ENCODE peak calls at places on chromosomes 2 and 18, in ten cellular contexts. L, Z, T, V, G, W, Q, D, P and X are unnamed samples.

GRCh38 chr2:119011162-119011909 is 69.3 kb downstream of the MARCO start:
- DNase-seq in G (peak; percentile 40), V (no peak), T (peak; percentile 39), W (peak; percentile 5), P (peak; percentile 22), L (peak; percentile 51), Q (peak; percentile 70), Z (peak; percentile 33), D (peak; percentile 61), X (peak; percentile 43)

GRCh38 chr18:13999266-13999665 is 83.9 kb upstream of the MC2R start:
- DNase-seq in G (no peak), D (no peak), P (no peak), Z (no peak), W (no peak), L (no peak), V (no peak), Q (no peak), T (no peak), X (no peak)

GRCh38 chr2:184444217-184444616 is 154.1 kb upstream of the ZNF804A start:
- DNase-seq in G (no peak), P (no peak), L (no peak), W (no peak), Q (no peak), V (no peak), D (no peak), Z (no peak), T (no peak), X (no peak)

GRCh38 chr2:13522917-13523821 is 806.4 kb downstream of the TRIB2 start:
- DNase-seq in L (no peak), V (peak; percentile 31), W (no peak), D (no peak), G (peak; percentile 28), Q (no peak), Z (no peak), P (no peak), T (no peak), X (no peak)

GRCh38 chr2:26577442-26578433 is 63.4 kb downstream of the CIB4 start:
- DNase-seq in Q (peak; percentile 77), D (peak; percentile 78), T (peak; percentile 67), P (peak; percentile 42), G (peak; percentile 56), V (peak; percentile 50), W (peak; percentile 49), Z (peak; percentile 35), L (peak; percentile 95), X (peak; percentile 87)

GRCh38 chr2:42102606-42103450 is 55.0 kb downstream of the PKDCC start:
- DNase-seq in P (no peak), G (peak; percentile 80), V (peak; percentile 64), L (no peak), W (no peak), D (peak; percentile 46), T (peak; percentile 61), Z (no peak), Q (peak; percentile 54), X (no peak)

GRCh38 chr2:43484323-43484930 is 111.4 kb downstream of the THADA start:
- DNase-seq in L (peak; percentile 15), G (no peak), W (peak; percentile 85), D (no peak), Q (no peak), Z (peak; percentile 85), P (peak; percentile 34), T (no peak), V (no peak), X (no peak)

GRCh38 chr2:149143734-149144133 is 105.2 kb downstream of the LYPD6B start:
- DNase-seq in G (no peak), P (no peak), W (no peak), D (no peak), T (no peak), L (no peak), Z (no peak), V (no peak), Q (no peak), X (no peak)

GRCh38 chr18:50715919-50716318 is 103.9 kb downstream of the MRO start:
- DNase-seq in Q (no peak), L (no peak), Z (no peak), T (no peak), P (no peak), D (no peak), G (no peak), W (no peak), V (no peak), X (no peak)

GRCh38 chr2:226420646-226421045 is 379.0 kb downstream of the IRS1 start:
- DNase-seq in Q (no peak), G (no peak), T (no peak), L (no peak), D (no peak), V (no peak), Z (no peak), W (peak; percentile 37), P (no peak), X (no peak)

GRCh38 chr18:9022397-9023170 is 79.9 kb upstream of the NDUFV2 start:
- DNase-seq in W (no peak), V (no peak), G (no peak), P (no peak), Z (no peak), D (no peak), Q (no peak), T (no peak), L (no peak), X (no peak)

GRCh38 chr2:71348302-71348701 is 16.7 kb downstream of the ZNF638 start:
- DNase-seq in G (no peak), L (no peak), V (no peak), T (no peak), Q (no peak), Z (peak; percentile 16), W (peak; percentile 65), D (no peak), P (no peak), X (no peak)

GRCh38 chr18:58225101-58225500 is 181.1 kb downstream of the NEDD4L start:
- DNase-seq in Z (no peak), W (no peak), L (no peak), D (no peak), V (no peak), T (no peak), Q (no peak), G (no peak), P (no peak), X (no peak)

GRCh38 chr18:35030234-35030989 is 10.8 kb upstream of the MAPRE2 start:
- DNase-seq in Z (no peak), L (no peak), T (peak; percentile 22), V (no peak), G (no peak), Q (no peak), D (no peak), P (no peak), W (no peak), X (no peak)

DNA sequence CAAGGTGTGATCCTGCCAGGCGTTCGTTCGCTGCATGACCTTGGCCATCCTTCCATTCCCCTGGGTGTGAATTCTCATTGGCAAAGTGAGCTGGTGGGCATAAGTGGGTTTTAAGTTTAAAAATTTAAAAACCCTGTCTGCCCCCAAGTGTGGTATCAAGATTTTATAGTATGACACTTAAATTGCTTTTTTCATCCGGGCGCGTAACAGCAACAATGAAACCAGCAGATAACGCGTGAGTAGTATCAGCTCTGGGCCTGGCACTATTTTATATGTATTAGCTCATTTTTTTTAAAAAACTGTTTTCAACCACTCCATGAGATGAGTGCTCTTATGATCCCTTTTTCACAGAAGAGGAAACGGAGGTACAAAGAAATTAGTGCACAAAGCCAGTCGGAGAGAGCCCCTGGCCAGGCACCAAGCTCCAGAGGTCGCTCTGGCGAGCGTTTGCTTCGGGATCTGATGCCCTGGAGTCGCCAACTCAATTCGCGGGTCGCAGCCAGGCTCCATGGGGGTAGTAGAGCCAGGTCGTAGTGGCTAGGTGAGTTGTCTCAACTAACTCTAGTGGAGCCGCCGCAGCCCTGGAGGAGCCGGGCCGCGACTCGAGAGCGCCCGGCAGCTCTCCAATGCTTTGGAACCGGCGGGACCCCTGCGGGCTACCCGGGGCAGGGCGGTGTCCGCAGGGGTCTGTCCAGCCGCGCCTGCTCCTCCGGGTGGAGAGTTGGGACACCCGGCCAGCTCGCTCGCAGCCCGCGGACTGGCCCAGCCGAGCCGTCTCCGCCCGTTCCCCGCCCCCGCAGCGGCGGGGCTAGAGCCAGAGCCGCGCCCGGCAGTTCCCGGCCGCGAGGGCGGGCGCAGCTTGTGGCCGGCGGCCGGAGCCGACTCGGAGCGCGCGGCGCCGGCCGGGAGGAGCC is at the start of gene IL1R1:
- DNase-seq in G (peak; percentile 88), L (peak; percentile 67), P (peak; percentile 62), Z (peak; percentile 60), T (peak; percentile 81), W (peak; percentile 80), D (peak; percentile 89), V (peak; percentile 86), Q (peak; percentile 81), X (peak; percentile 30)
- TF ChIP-seq POLR2A in G (no peak), L (peak; percentile 37), P (peak; percentile 73), Z (peak; percentile 78), T (peak; percentile 75), W (peak; percentile 83), D (peak; percentile 58), V (peak; percentile 74), Q (no peak), X (no peak)

GRCh38 chr2:241399941-241400922 is 44.1 kb downstream of the FARP2 start:
- DNase-seq in T (peak; percentile 69), Q (no peak), G (no peak), P (no peak), W (no peak), Z (peak; percentile 16), D (no peak), L (no peak), V (no peak), X (no peak)
- TF ChIP-seq POLR2A in T (peak; percentile 29), Q (no peak), G (no peak), P (no peak), W (no peak), Z (no peak), D (no peak), L (no peak), V (no peak), X (no peak)

DNA sequence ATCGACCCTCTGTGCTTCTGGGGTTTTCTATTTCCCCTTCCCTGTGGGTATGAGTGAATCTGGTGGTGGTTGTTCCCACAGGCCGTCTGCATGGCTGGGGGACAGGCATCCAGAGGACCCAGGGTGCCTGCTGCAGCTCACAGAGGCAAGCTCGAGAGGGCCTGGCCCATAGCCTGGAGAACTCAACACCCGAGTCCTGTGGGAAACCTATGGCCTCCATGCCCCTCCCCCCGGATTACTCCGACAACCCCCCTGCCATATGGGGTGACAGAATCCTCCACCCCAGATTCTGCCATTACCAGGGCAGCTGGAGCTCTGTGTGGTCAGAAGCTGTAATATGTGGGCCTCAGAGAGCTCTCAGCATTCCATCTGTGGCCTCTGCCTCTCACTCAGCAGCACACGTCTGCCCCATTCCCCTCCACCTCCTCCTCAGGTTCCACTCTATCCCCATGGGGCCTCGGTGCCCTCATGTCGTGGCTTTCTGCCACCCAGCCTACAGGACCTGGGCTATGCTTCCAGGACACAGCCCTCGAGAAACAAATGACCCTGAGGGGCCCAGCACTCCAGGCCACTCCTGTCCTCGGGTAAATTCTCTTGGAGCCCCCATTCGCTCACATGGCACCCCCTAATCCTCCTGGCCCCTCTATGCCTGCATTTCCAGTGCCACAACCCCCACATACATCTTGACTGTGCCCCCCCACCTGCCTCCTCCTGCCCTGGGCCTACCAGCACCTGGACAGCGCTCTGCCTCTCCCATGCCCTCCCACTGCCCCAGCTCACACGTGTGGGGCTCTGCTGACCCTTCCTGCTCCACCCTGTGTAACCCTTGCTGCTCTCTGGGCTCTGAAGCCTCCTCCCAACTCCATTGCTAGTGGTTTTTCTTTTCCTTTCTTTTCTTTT is 3.6 kb downstream of the MZT2A start:
- DNase-seq in D (no peak), V (no peak), L (no peak), Z (no peak), T (no peak), Q (no peak), P (no peak), W (no peak), G (no peak), X (no peak)
- TF ChIP-seq POLR2A in D (no peak), V (no peak), L (no peak), Z (no peak), T (no peak), Q (no peak), P (no peak), W (no peak), G (no peak), X (no peak)

GRCh38 chr2:134934150-134934549 is 15.5 kb downstream of the CCNT2 start:
- DNase-seq in V (no peak), Z (no peak), G (no peak), Q (no peak), T (no peak), L (no peak), P (no peak), D (no peak), W (no peak), X (no peak)
- TF ChIP-seq POLR2A in V (no peak), Z (no peak), G (no peak), Q (no peak), T (no peak), L (no peak), P (no peak), D (no peak), W (no peak), X (no peak)